ENCODE peak calls at places on chromosomes 2 and 18, in ten cellular contexts. One of them, this sample, is unnamed.

GRCh38 chr2:26575836-26576564 is 65.2 kb downstream of the CIB4 start:
- DNase-seq in neural progenitor cell: no peak
- DNase-seq in GM23248: no peak
- DNase-seq in PC-3: no peak
- DNase-seq in GM12878: no peak
- DNase-seq in fibroblast of lung: no peak
- DNase-seq in H1: no peak
- DNase-seq in astrocyte: no peak
- DNase-seq in MM.1S: no peak
- DNase-seq in GM23338: no peak
- DNase-seq in this sample: no peak

GRCh38 chr2:60819155-60819862 is 62.1 kb upstream of the REL start:
- DNase-seq in PC-3: no peak
- DNase-seq in neural progenitor cell: no peak
- DNase-seq in fibroblast of lung: no peak
- DNase-seq in GM12878: no peak
- DNase-seq in astrocyte: no peak
- DNase-seq in GM23338: no peak
- DNase-seq in H1: no peak
- DNase-seq in MM.1S: no peak
- DNase-seq in GM23248: no peak
- DNase-seq in this sample: no peak

GRCh38 chr2:240198226-240198625 is 57.8 kb upstream of the OTOS start:
- DNase-seq in fibroblast of lung: no peak
- DNase-seq in GM12878: no peak
- DNase-seq in GM23248: no peak
- DNase-seq in MM.1S: no peak
- DNase-seq in PC-3: no peak
- DNase-seq in neural progenitor cell: no peak
- DNase-seq in GM23338: no peak
- DNase-seq in astrocyte: no peak
- DNase-seq in H1: no peak
- DNase-seq in this sample: no peak

GRCh38 chr2:223459328-223459939 is 142.7 kb downstream of the SCG2 start:
- DNase-seq in H1: no peak
- DNase-seq in GM23338: peak; percentile 56
- DNase-seq in neural progenitor cell: peak; percentile 36
- DNase-seq in astrocyte: peak; percentile 14
- DNase-seq in MM.1S: no peak
- DNase-seq in PC-3: peak; percentile 62
- DNase-seq in GM23248: peak; percentile 55
- DNase-seq in fibroblast of lung: peak; percentile 67
- DNase-seq in GM12878: no peak
- DNase-seq in this sample: no peak

GRCh38 chr2:207694811-207695281 is 16.6 kb upstream of the CCNYL1 start:
- DNase-seq in GM12878: no peak
- DNase-seq in MM.1S: no peak
- DNase-seq in GM23248: peak; percentile 59
- DNase-seq in astrocyte: peak; percentile 32
- DNase-seq in PC-3: peak; percentile 78
- DNase-seq in H1: no peak
- DNase-seq in GM23338: no peak
- DNase-seq in neural progenitor cell: no peak
- DNase-seq in fibroblast of lung: no peak
- DNase-seq in this sample: no peak

GRCh38 chr2:98280376-98281102 is 65.7 kb upstream of the CNGA3 start:
- DNase-seq in GM23248: peak; percentile 9
- DNase-seq in H1: no peak
- DNase-seq in MM.1S: no peak
- DNase-seq in PC-3: no peak
- DNase-seq in GM23338: peak; percentile 24
- DNase-seq in GM12878: no peak
- DNase-seq in astrocyte: no peak
- DNase-seq in fibroblast of lung: no peak
- DNase-seq in neural progenitor cell: peak; percentile 39
- DNase-seq in this sample: no peak

GRCh38 chr18:48037481-48038271 is 107.2 kb upstream of the SMAD2 start:
- DNase-seq in GM23248: peak; percentile 20
- DNase-seq in neural progenitor cell: peak; percentile 56
- DNase-seq in MM.1S: no peak
- DNase-seq in H1: no peak
- DNase-seq in astrocyte: no peak
- DNase-seq in GM23338: peak; percentile 64
- DNase-seq in GM12878: no peak
- DNase-seq in fibroblast of lung: no peak
- DNase-seq in PC-3: no peak
- DNase-seq in this sample: no peak

GRCh38 chr2:176234216-176234615 is 35.0 kb upstream of the MTX2 start:
- DNase-seq in PC-3: no peak
- DNase-seq in astrocyte: peak; percentile 16
- DNase-seq in neural progenitor cell: no peak
- DNase-seq in GM23248: no peak
- DNase-seq in MM.1S: no peak
- DNase-seq in GM23338: no peak
- DNase-seq in H1: no peak
- DNase-seq in fibroblast of lung: no peak
- DNase-seq in GM12878: no peak
- DNase-seq in this sample: no peak

GRCh38 chr2:213818436-213818835 is 534.2 kb downstream of the SPAG16 start:
- DNase-seq in fibroblast of lung: peak; percentile 26
- DNase-seq in PC-3: no peak
- DNase-seq in MM.1S: no peak
- DNase-seq in H1: no peak
- DNase-seq in GM12878: no peak
- DNase-seq in GM23338: no peak
- DNase-seq in GM23248: no peak
- DNase-seq in astrocyte: peak; percentile 78
- DNase-seq in neural progenitor cell: no peak
- DNase-seq in this sample: no peak

GRCh38 chr2:83874712-83875430 is 584.2 kb downstream of the SUCLG1 start:
- DNase-seq in astrocyte: no peak
- DNase-seq in GM23248: no peak
- DNase-seq in neural progenitor cell: no peak
- DNase-seq in fibroblast of lung: no peak
- DNase-seq in GM23338: peak; percentile 41
- DNase-seq in MM.1S: no peak
- DNase-seq in PC-3: no peak
- DNase-seq in GM12878: no peak
- DNase-seq in H1: peak; percentile 15
- DNase-seq in this sample: no peak

GRCh38 chr18:6875764-6876163 is 146.2 kb downstream of the ARHGAP28 start:
- DNase-seq in MM.1S: no peak
- DNase-seq in neural progenitor cell: no peak
- DNase-seq in fibroblast of lung: no peak
- DNase-seq in GM12878: no peak
- DNase-seq in GM23338: no peak
- DNase-seq in H1: no peak
- DNase-seq in astrocyte: no peak
- DNase-seq in GM23248: no peak
- DNase-seq in PC-3: no peak
- DNase-seq in this sample: no peak

GRCh38 chr2:131014141-131014540 is 79.1 kb downstream of the FAM168B start:
- DNase-seq in GM23248: no peak
- DNase-seq in fibroblast of lung: no peak
- DNase-seq in H1: no peak
- DNase-seq in astrocyte: no peak
- DNase-seq in PC-3: no peak
- DNase-seq in GM12878: no peak
- DNase-seq in GM23338: no peak
- DNase-seq in neural progenitor cell: no peak
- DNase-seq in MM.1S: no peak
- DNase-seq in this sample: no peak

GRCh38 chr2:58895849-58896248 is 654.7 kb upstream of the FANCL start:
- DNase-seq in MM.1S: no peak
- DNase-seq in GM23248: peak; percentile 61
- DNase-seq in fibroblast of lung: no peak
- DNase-seq in GM23338: no peak
- DNase-seq in PC-3: no peak
- DNase-seq in GM12878: no peak
- DNase-seq in neural progenitor cell: no peak
- DNase-seq in H1: no peak
- DNase-seq in astrocyte: peak; percentile 24
- DNase-seq in this sample: no peak

GRCh38 chr2:240405133-240405532 is 30.3 kb upstream of the GPC1 start:
- DNase-seq in astrocyte: no peak
- DNase-seq in GM23338: no peak
- DNase-seq in PC-3: no peak
- DNase-seq in H1: no peak
- DNase-seq in GM23248: no peak
- DNase-seq in fibroblast of lung: no peak
- DNase-seq in neural progenitor cell: no peak
- DNase-seq in MM.1S: no peak
- DNase-seq in GM12878: no peak
- DNase-seq in this sample: no peak

GRCh38 chr2:229174794-229175529 is 96.1 kb downstream of the PID1 start:
- DNase-seq in H1: no peak
- DNase-seq in astrocyte: peak; percentile 5
- DNase-seq in fibroblast of lung: peak; percentile 56
- DNase-seq in GM23338: no peak
- DNase-seq in neural progenitor cell: no peak
- DNase-seq in GM23248: peak; percentile 56
- DNase-seq in GM12878: no peak
- DNase-seq in PC-3: peak; percentile 42
- DNase-seq in MM.1S: no peak
- DNase-seq in this sample: no peak

GRCh38 chr2:174337337-174338154 is 2.8 kb downstream of the SP9 start:
- DNase-seq in fibroblast of lung: peak; percentile 37
- DNase-seq in GM23248: no peak
- DNase-seq in GM12878: no peak
- DNase-seq in GM23338: peak; percentile 76
- DNase-seq in H1: no peak
- DNase-seq in neural progenitor cell: peak; percentile 85
- DNase-seq in astrocyte: peak; percentile 52
- DNase-seq in PC-3: no peak
- DNase-seq in MM.1S: peak; percentile 43
- DNase-seq in this sample: no peak
- TF ChIP-seq EZH2 in fibroblast of lung: no peak
- TF ChIP-seq EZH2 in GM23248: no peak
- TF ChIP-seq EZH2 in GM12878: no peak
- TF ChIP-seq EZH2 in GM23338: peak; percentile 87
- TF ChIP-seq EZH2 in H1: peak; percentile 59
- TF ChIP-seq EZH2 in neural progenitor cell: no peak
- TF ChIP-seq EZH2 in astrocyte: peak; percentile 51
- TF ChIP-seq EZH2 in PC-3: no peak
- TF ChIP-seq EZH2 in MM.1S: no peak
- TF ChIP-seq EZH2 in this sample: no peak

GRCh38 chr2:20604957-20605381 is 45.9 kb downstream of the HS1BP3 start:
- DNase-seq in GM23248: peak; percentile 83
- DNase-seq in GM12878: no peak
- DNase-seq in H1: no peak
- DNase-seq in astrocyte: peak; percentile 92
- DNase-seq in GM23338: no peak
- DNase-seq in neural progenitor cell: no peak
- DNase-seq in PC-3: peak; percentile 35
- DNase-seq in MM.1S: no peak
- DNase-seq in fibroblast of lung: peak; percentile 96
- DNase-seq in this sample: no peak

GRCh38 chr2:20607446-20607845 is 43.5 kb downstream of the HS1BP3 start:
- DNase-seq in astrocyte: no peak
- DNase-seq in GM23338: no peak
- DNase-seq in H1: no peak
- DNase-seq in neural progenitor cell: no peak
- DNase-seq in fibroblast of lung: no peak
- DNase-seq in GM23248: no peak
- DNase-seq in MM.1S: no peak
- DNase-seq in PC-3: no peak
- DNase-seq in GM12878: no peak
- DNase-seq in this sample: no peak

GRCh38 chr2:20604401-20604911 is 46.4 kb downstream of the HS1BP3 start:
- DNase-seq in fibroblast of lung: no peak
- DNase-seq in PC-3: no peak
- DNase-seq in MM.1S: no peak
- DNase-seq in astrocyte: no peak
- DNase-seq in H1: no peak
- DNase-seq in GM23248: no peak
- DNase-seq in neural progenitor cell: no peak
- DNase-seq in GM23338: no peak
- DNase-seq in GM12878: no peak
- DNase-seq in this sample: no peak

GRCh38 chr2:20603791-20604190 is 47.1 kb downstream of the HS1BP3 start:
- DNase-seq in GM23338: no peak
- DNase-seq in MM.1S: no peak
- DNase-seq in PC-3: no peak
- DNase-seq in neural progenitor cell: no peak
- DNase-seq in GM12878: no peak
- DNase-seq in fibroblast of lung: no peak
- DNase-seq in H1: no peak
- DNase-seq in astrocyte: no peak
- DNase-seq in GM23248: no peak
- DNase-seq in this sample: no peak

GRCh38 chr2:20606198-20606597 is 44.7 kb downstream of the HS1BP3 start:
- DNase-seq in GM12878: no peak
- DNase-seq in PC-3: no peak
- DNase-seq in astrocyte: no peak
- DNase-seq in H1: no peak
- DNase-seq in fibroblast of lung: no peak
- DNase-seq in MM.1S: no peak
- DNase-seq in GM23338: no peak
- DNase-seq in neural progenitor cell: no peak
- DNase-seq in GM23248: no peak
- DNase-seq in this sample: no peak
- H3K27ac ChIP-seq in GM12878: no peak overlapping the region
- H3K27ac ChIP-seq in PC-3: no peak overlapping the region
- H3K27ac ChIP-seq in astrocyte: no peak overlapping the region
- H3K27ac ChIP-seq in H1: no peak overlapping the region
- H3K27ac ChIP-seq in fibroblast of lung: no peak overlapping the region
- H3K27ac ChIP-seq in MM.1S: no peak overlapping the region
- H3K27ac ChIP-seq in GM23338: no peak overlapping the region
- H3K27ac ChIP-seq in neural progenitor cell: no peak overlapping the region
- H3K27ac ChIP-seq in GM23248: no peak overlapping the region
- H3K27ac ChIP-seq in this sample: no peak overlapping the region

GRCh38 chr2:47236503-47237215 is 81.6 kb upstream of the STPG4 start:
- DNase-seq in MM.1S: no peak
- DNase-seq in PC-3: no peak
- DNase-seq in GM12878: no peak
- DNase-seq in H1: no peak
- DNase-seq in astrocyte: no peak
- DNase-seq in GM23338: no peak
- DNase-seq in neural progenitor cell: peak; percentile 51
- DNase-seq in fibroblast of lung: no peak
- DNase-seq in GM23248: peak; percentile 63
- DNase-seq in this sample: no peak
- TF ChIP-seq EZH2 in MM.1S: no peak
- TF ChIP-seq EZH2 in PC-3: no peak
- TF ChIP-seq EZH2 in GM12878: no peak
- TF ChIP-seq EZH2 in H1: no peak
- TF ChIP-seq EZH2 in astrocyte: no peak
- TF ChIP-seq EZH2 in GM23338: no peak
- TF ChIP-seq EZH2 in neural progenitor cell: no peak
- TF ChIP-seq EZH2 in fibroblast of lung: no peak
- TF ChIP-seq EZH2 in GM23248: no peak
- TF ChIP-seq EZH2 in this sample: no peak

DNA sequence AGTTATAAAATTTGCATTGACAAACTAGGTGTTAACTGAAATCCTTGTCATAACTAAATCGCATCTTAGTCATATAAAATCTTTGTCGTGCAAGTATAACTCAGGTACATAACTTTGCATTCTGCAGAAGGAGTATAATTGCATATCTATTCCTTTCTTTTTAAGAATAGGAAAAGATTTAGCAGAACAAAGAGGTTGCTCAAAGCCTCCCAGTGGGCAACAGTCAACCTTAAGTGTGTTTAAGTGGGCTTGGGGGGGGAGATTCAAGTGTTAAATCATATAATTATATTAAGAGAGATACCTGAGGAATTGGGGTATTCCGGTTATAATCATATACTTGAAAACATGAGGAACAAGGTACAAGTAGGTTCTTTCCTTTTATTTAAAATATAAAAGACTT is 913.3 kb downstream of the CPS1 start:
- DNase-seq in fibroblast of lung: no peak
- DNase-seq in GM23338: peak; percentile 20
- DNase-seq in MM.1S: no peak
- DNase-seq in H1: no peak
- DNase-seq in GM12878: no peak
- DNase-seq in PC-3: no peak
- DNase-seq in astrocyte: no peak
- DNase-seq in GM23248: no peak
- DNase-seq in neural progenitor cell: no peak
- DNase-seq in this sample: no peak
- H3K27ac ChIP-seq in fibroblast of lung: no peak overlapping the region
- H3K27ac ChIP-seq in GM23338: no peak overlapping the region
- H3K27ac ChIP-seq in MM.1S: no peak overlapping the region
- H3K27ac ChIP-seq in H1: no peak overlapping the region
- H3K27ac ChIP-seq in GM12878: no peak overlapping the region
- H3K27ac ChIP-seq in PC-3: no peak overlapping the region
- H3K27ac ChIP-seq in astrocyte: no peak overlapping the region
- H3K27ac ChIP-seq in GM23248: no peak overlapping the region
- H3K27ac ChIP-seq in neural progenitor cell: no peak overlapping the region
- H3K27ac ChIP-seq in this sample: no peak overlapping the region